ENCODE peak calls at places on chromosomes 3 and 15, in seven cellular contexts. V, T, L, X, B, F and A are unnamed samples.

GRCh38 chr3:31533169-31533870 is 595 bp downstream of the STT3B start:
- DNase-seq in T (peak), V (peak), F (peak), L (peak), B (peak), X (peak), A (peak)

GRCh38 chr3:81554348-81554747 is 207.1 kb downstream of the GBE1 start:
- DNase-seq in T (no peak), V (no peak), L (no peak), B (no peak), F (no peak), X (no peak), A (no peak)

GRCh38 chr3:10263549-10264363 is 15.5 kb downstream of the TATDN2 start:
- DNase-seq in X (no peak), L (peak), T (peak), F (peak), B (peak), V (peak), A (no peak)

GRCh38 chr3:46944191-46944590 is 32.4 kb downstream of the CCDC12 start:
- DNase-seq in T (no peak), X (no peak), L (no peak), F (no peak), B (no peak), V (no peak), A (no peak)

GRCh38 chr15:61951949-61952348 is 108.3 kb downstream of the VPS13C start:
- DNase-seq in T (no peak), X (no peak), L (no peak), V (no peak), F (no peak), B (no peak), A (no peak)

GRCh38 chr15:41727143-41727542 is 47.1 kb upstream of the MAPKBP1 start:
- DNase-seq in X (no peak), V (no peak), L (no peak), B (no peak), T (no peak), F (no peak), A (no peak)

GRCh38 chr3:121696190-121696589 is 35.5 kb upstream of the HCLS1 start:
- DNase-seq in X (no peak), F (no peak), V (no peak), B (no peak), T (no peak), L (no peak), A (no peak)

GRCh38 chr15:34799149-34799824 is 3.9 kb upstream of the ACTC1 start:
- DNase-seq in B (no peak), L (no peak), T (no peak), X (no peak), V (peak), F (no peak), A (no peak)

GRCh38 chr15:38054488-38054887 is 120.0 kb downstream of the TMCO5A start:
- DNase-seq in F (no peak), T (no peak), V (no peak), L (no peak), X (no peak), B (no peak), A (no peak)

GRCh38 chr3:132555316-132556035 is 41.6 kb upstream of the ACKR4 start:
- DNase-seq in X (no peak), T (no peak), L (no peak), F (no peak), B (no peak), V (no peak), A (no peak)

GRCh38 chr3:15292765-15293522 is 39.4 kb downstream of the SH3BP5 start:
- DNase-seq in V (peak), L (no peak), T (peak), X (no peak), B (no peak), F (no peak), A (peak)

GRCh38 chr3:140093742-140094141 is 158.8 kb downstream of the CLSTN2 start:
- DNase-seq in X (no peak), V (no peak), T (peak), B (no peak), F (no peak), L (no peak), A (no peak)

GRCh38 chr15:69666921-69667811 is 214.5 kb downstream of the RPLP1 start:
- DNase-seq in V (no peak), L (peak), B (peak), F (no peak), X (no peak), T (peak), A (peak)

GRCh38 chr3:32816439-32817194 is 1.2 kb upstream of the TRIM71 start:
- DNase-seq in B (peak), X (no peak), F (peak), V (peak), T (no peak), L (peak), A (no peak)

GRCh38 chr15:68445351-68445750 is 13.4 kb upstream of the ITGA11 start:
- DNase-seq in T (no peak), B (no peak), X (no peak), V (no peak), L (no peak), F (no peak), A (no peak)

GRCh38 chr3:79461129-79461792 is 306.5 kb downstream of the ROBO1 start:
- DNase-seq in F (no peak), T (no peak), V (no peak), X (no peak), L (no peak), B (no peak), A (no peak)

GRCh38 chr3:155958676-155959075 is 88.2 kb downstream of the GMPS start:
- DNase-seq in V (no peak), X (no peak), B (no peak), T (no peak), F (no peak), L (no peak), A (no peak)

GRCh38 chr3:109532257-109533216 is 195.2 kb upstream of the DPPA4 start:
- DNase-seq in V (peak), L (peak), B (peak), F (peak), T (peak), X (no peak), A (no peak)

GRCh38 chr3:43373588-43373935 is 87.2 kb downstream of the SNRK start:
- DNase-seq in T (no peak), B (no peak), X (no peak), V (no peak), F (no peak), L (no peak), A (no peak)

GRCh38 chr15:48833526-48833925 is 22.7 kb upstream of the CEP152 start:
- DNase-seq in T (no peak), X (no peak), B (no peak), F (no peak), V (no peak), L (no peak), A (no peak)

GRCh38 chr3:94162700-94163099 is 99.8 kb downstream of the NSUN3 start:
- DNase-seq in B (peak), X (no peak), F (no peak), L (no peak), V (no peak), T (no peak), A (no peak)

GRCh38 chr3:6062226-6063187 is 798.4 kb upstream of the GRM7 start:
- DNase-seq in F (no peak), T (no peak), B (no peak), V (no peak), L (no peak), X (no peak), A (no peak)

GRCh38 chr3:76586471-76586870 is 453.4 kb upstream of the ROBO2 start:
- DNase-seq in V (no peak), T (no peak), F (no peak), L (no peak), B (no peak), X (no peak), A (no peak)

GRCh38 chr15:29990035-29990434 is 92.7 kb upstream of the GOLGA8J start:
- DNase-seq in F (no peak), L (no peak), X (no peak), V (no peak), B (no peak), T (no peak), A (no peak)

GRCh38 chr15:68874788-68875187 is 54.1 kb upstream of the ANP32A start:
- DNase-seq in V (no peak), L (no peak), F (no peak), X (no peak), T (no peak), B (no peak), A (no peak)

GRCh38 chr3:12875857-12876451 is 34.6 kb upstream of the RPL32 start:
- DNase-seq in F (peak), B (peak), V (peak), L (no peak), T (peak), X (no peak), A (no peak)

GRCh38 chr3:126621171-126621570 is 33.8 kb downstream of the TXNRD3 start:
- DNase-seq in V (no peak), L (no peak), X (no peak), F (no peak), T (no peak), B (no peak), A (no peak)

DNA sequence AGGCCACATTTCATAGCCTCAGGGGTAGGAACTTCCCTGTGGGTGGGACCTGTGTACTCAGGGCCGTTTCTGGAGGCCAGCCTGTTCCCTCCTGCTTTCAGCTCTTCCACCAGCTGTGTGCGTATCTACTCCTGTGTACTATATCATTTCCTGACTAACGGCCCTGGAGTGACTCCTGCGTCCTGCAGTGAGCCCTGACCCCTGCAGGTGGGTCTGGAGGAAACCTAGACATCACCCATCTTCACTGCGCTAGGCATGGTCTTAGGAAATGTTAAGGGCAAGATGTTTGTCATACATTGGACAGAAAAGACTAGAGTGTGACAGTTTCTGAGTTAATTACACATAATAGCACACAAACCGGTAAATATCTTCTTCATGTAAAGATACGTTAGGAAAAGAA is 297.3 kb downstream of the GABRB3 start:
- DNase-seq in V (no peak), F (no peak), L (no peak), X (no peak), T (no peak), B (no peak), A (no peak)
- TF ChIP-seq CTCF in V (no peak), F (no peak), L (no peak), X (no peak), T (no peak), B (no peak), A (no peak)

DNA sequence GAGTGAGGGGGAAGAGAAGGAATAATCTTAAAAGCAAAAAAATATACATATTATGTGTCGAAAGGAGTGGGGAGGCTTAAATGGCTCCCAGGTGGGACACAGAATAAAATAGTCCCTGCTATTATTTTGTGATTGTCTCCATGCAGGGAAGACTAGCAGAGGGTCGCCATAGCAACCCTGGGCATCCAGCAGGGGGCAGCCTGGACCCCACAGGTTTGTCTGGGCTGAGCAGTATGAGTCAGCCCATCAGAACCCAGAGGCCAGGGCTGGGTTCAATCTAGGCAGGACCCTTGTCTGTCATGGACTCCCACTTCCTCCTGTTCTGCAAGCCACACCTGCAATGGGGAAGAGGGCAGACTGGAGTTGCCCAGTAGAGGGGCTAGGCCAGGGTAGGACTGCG is 17.6 kb upstream of the LINGO1 start:
- DNase-seq in X (no peak), B (peak), F (peak), T (no peak), V (peak), L (no peak), A (no peak)
- TF ChIP-seq CTCF in X (no peak), B (peak), F (peak), T (no peak), V (peak), L (no peak), A (no peak)

GRCh38 chr3:86815880-86816279 is 175.1 kb downstream of the VGLL3 start:
- DNase-seq in X (no peak), F (no peak), L (no peak), V (no peak), B (no peak), T (no peak), A (no peak)
- TF ChIP-seq CTCF in X (no peak), F (no peak), L (no peak), V (no peak), B (no peak), T (no peak), A (no peak)

GRCh38 chr3:8737301-8737700 is 3.7 kb downstream of the CAV3 start:
- DNase-seq in X (no peak), F (no peak), V (no peak), L (no peak), B (no peak), T (no peak), A (no peak)
- TF ChIP-seq CTCF in X (no peak), F (no peak), V (no peak), L (no peak), B (no peak), T (no peak), A (no peak)

DNA sequence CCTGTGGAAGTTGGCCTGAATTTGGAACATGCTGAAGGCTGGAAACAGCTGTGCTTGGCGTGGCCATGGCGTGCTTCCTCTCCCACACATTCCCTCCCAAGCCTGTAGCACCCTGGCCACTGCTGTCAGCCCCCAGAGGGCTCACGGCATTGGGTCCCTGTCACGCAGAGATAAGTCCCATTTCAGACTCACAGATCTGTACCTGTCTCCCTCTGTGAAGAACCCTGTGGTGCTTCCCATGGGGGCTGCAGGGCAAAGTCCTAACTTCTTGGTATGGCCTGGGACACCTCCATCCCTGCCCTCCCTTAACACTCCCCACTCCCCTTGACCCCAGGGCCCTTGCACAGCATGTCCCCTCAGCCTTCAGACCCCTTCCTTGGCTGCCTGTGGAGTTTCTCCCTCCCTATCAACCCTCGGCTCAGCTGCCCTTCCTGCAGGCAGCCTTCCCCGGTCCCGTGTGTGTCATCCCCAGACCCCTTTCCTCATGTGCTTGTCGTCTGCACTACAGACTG is 28.6 kb downstream of the ABTB1 start:
- DNase-seq in V (no peak), B (no peak), T (no peak), X (no peak), L (no peak), F (no peak), A (peak)
- TF ChIP-seq CTCF in V (no peak), B (no peak), T (no peak), X (no peak), L (no peak), F (no peak), A (no peak)

GRCh38 chr3:188279696-188280398 is 125.9 kb downstream of the LPP start:
- DNase-seq in T (no peak), V (no peak), X (no peak), B (no peak), F (no peak), L (no peak), A (no peak)
- TF ChIP-seq CTCF in T (no peak), V (no peak), X (no peak), B (no peak), F (no peak), L (no peak), A (no peak)

GRCh38 chr15:60004019-60004845 is at the start of gene FOXB1:
- DNase-seq in L (no peak), B (peak), V (peak), T (no peak), X (no peak), F (peak), A (no peak)
- TF ChIP-seq CTCF in L (no peak), B (peak), V (no peak), T (no peak), X (no peak), F (no peak), A (no peak)

GRCh38 chr15:77580991-77581682 is 51.6 kb downstream of the LINGO1 start:
- DNase-seq in T (no peak), V (no peak), X (no peak), L (no peak), B (no peak), F (no peak), A (no peak)

GRCh38 chr15:77581896-77582569 is 50.7 kb downstream of the LINGO1 start:
- DNase-seq in F (no peak), X (no peak), L (no peak), B (no peak), T (peak), V (no peak), A (no peak)

GRCh38 chr15:77582763-77583162 is 49.9 kb downstream of the LINGO1 start:
- DNase-seq in B (no peak), L (no peak), V (peak), F (no peak), X (no peak), T (peak), A (no peak)

GRCh38 chr15:77584691-77585090 is 48.0 kb downstream of the LINGO1 start:
- DNase-seq in V (no peak), B (no peak), F (no peak), X (no peak), L (no peak), T (no peak), A (no peak)

GRCh38 chr15:77584201-77584600 is 48.5 kb downstream of the LINGO1 start:
- DNase-seq in L (no peak), X (no peak), B (no peak), V (no peak), F (peak), T (no peak), A (no peak)
- TF ChIP-seq CTCF in L (no peak), X (no peak), B (no peak), V (peak), F (no peak), T (no peak), A (no peak)

GRCh38 chr15:44574734-44575133 is 37.8 kb downstream of the EIF3J start:
- DNase-seq in F (no peak), T (no peak), B (no peak), X (no peak), V (no peak), L (no peak), A (no peak)

GRCh38 chr15:44568338-44568737 is 31.4 kb downstream of the EIF3J start:
- DNase-seq in F (no peak), B (no peak), L (no peak), T (no peak), X (no peak), V (no peak), A (no peak)

GRCh38 chr15:44569316-44569715 is 32.4 kb downstream of the EIF3J start:
- DNase-seq in F (no peak), V (no peak), L (no peak), X (no peak), T (no peak), B (no peak), A (no peak)

GRCh38 chr15:44573386-44573785 is 36.4 kb downstream of the EIF3J start:
- DNase-seq in T (no peak), X (no peak), F (no peak), L (no peak), B (no peak), V (no peak), A (no peak)
- TF ChIP-seq CTCF in T (no peak), X (no peak), F (no peak), L (no peak), B (no peak), V (no peak), A (no peak)